ENCODE peak calls at places on chromosomes 11 and 22, in six cellular contexts. O is thoracic aorta, Q is fibroblast of lung, D is fibroblast of mammary gland, U is HFF-Myc, H is astrocyte. L is an unnamed sample.

GRCh38 chr11:21654091-21654490 is 538.8 kb upstream of the ANO5 start:
- DNase-seq in O (no peak), Q (no peak), D (no peak), U (no peak), H (no peak), L (no peak)

GRCh38 chr22:19287076-19287724 is 4.3 kb downstream of the CLTCL1 start:
- DNase-seq in O (no peak), Q (peak; percentile 24), D (peak; percentile 54), U (peak; percentile 69), H (peak; percentile 80), L (peak; percentile 35)

GRCh38 chr22:50329236-50329635 is 2.4 kb upstream of the DENND6B start:
- DNase-seq in O (no peak), Q (no peak), D (peak; percentile 69), U (no peak), H (peak; percentile 66), L (peak; percentile 52)

GRCh38 chr22:30250713-30251267 is 4.2 kb upstream of the LIF start:
- DNase-seq in O (no peak), Q (no peak), D (peak; percentile 55), U (no peak), H (peak; percentile 80), L (peak; percentile 38)

GRCh38 chr11:3085052-3085451 is 27.8 kb upstream of the CARS1 start:
- DNase-seq in O (no peak), Q (no peak), D (no peak), U (no peak), H (no peak), L (no peak)

GRCh38 chr11:84372366-84372765 is 1086.2 kb upstream of the CCDC90B start:
- DNase-seq in O (no peak), Q (no peak), D (no peak), U (no peak), H (no peak), L (no peak)

GRCh38 chr11:120385110-120385509 is 48.9 kb downstream of the ARHGEF12 start:
- DNase-seq in O (no peak), Q (peak; percentile 39), D (no peak), U (no peak), H (peak; percentile 60), L (no peak)

GRCh38 chr22:19411690-19412045 is 19.9 kb downstream of the HIRA start:
- DNase-seq in O (no peak), Q (no peak), D (no peak), U (no peak), H (no peak), L (no peak)

GRCh38 chr22:35894464-35894878 is 134.2 kb downstream of the RBFOX2 start:
- DNase-seq in O (peak; percentile 10), Q (peak; percentile 60), D (no peak), U (no peak), H (no peak), L (no peak)

GRCh38 chr11:132307309-132308020 is 937.0 kb downstream of the NTM start:
- DNase-seq in O (no peak), Q (no peak), D (no peak), U (no peak), H (no peak), L (no peak)

GRCh38 chr22:18101536-18101935 is 9.1 kb upstream of the TUBA8 start:
- DNase-seq in O (no peak), Q (no peak), D (no peak), U (no peak), H (no peak), L (no peak)

GRCh38 chr11:20388096-20389055 is 860 bp downstream of the PRMT3 start:
- DNase-seq in O (no peak), Q (no peak), D (peak; percentile 18), U (no peak), H (peak; percentile 2), L (peak; percentile 25)

GRCh38 chr22:46368422-46368821 is 32.9 kb downstream of the TRMU start:
- DNase-seq in O (no peak), Q (no peak), D (no peak), U (no peak), H (no peak), L (no peak)

GRCh38 chr11:2743427-2744110 is 43.8 kb upstream of the KCNQ1OT1 start:
- DNase-seq in O (no peak), Q (no peak), D (no peak), U (no peak), H (no peak), L (no peak)

GRCh38 chr22:39926175-39927152 is 25.6 kb downstream of the GRAP2 start:
- DNase-seq in O (no peak), Q (no peak), D (no peak), U (no peak), H (no peak), L (no peak)

GRCh38 chr22:23305321-23305910 is 125.1 kb downstream of the BCR start:
- DNase-seq in O (no peak), Q (peak; percentile 61), D (peak; percentile 66), U (no peak), H (peak; percentile 59), L (peak; percentile 28)

GRCh38 chr11:120432056-120433018 is 79.2 kb upstream of the GRIK4 start:
- DNase-seq in O (peak; percentile 51), Q (peak; percentile 99), D (peak; percentile 99), U (peak; percentile 98), H (peak; percentile 99), L (peak; percentile 99)

GRCh38 chr11:90243534-90243933 is 20.7 kb upstream of the CHORDC1 start:
- DNase-seq in O (no peak), Q (no peak), D (no peak), U (no peak), H (no peak), L (no peak)

GRCh38 chr22:26527574-26528465 is 15.5 kb upstream of the TFIP11 start:
- DNase-seq in O (no peak), Q (no peak), D (no peak), U (no peak), H (no peak), L (no peak)

GRCh38 chr22:29917052-29917902 is 34.3 kb downstream of the MTMR3 start:
- DNase-seq in O (no peak), Q (peak; percentile 51), D (peak; percentile 62), U (no peak), H (no peak), L (peak; percentile 53)

GRCh38 chr11:32888805-32889204 is 3.8 kb upstream of the QSER1 start:
- DNase-seq in O (no peak), Q (peak; percentile 62), D (peak; percentile 47), U (no peak), H (peak; percentile 79), L (peak; percentile 72)

GRCh38 chr11:22466809-22467208 is 128.6 kb downstream of the SLC17A6 start:
- DNase-seq in O (no peak), Q (peak; percentile 85), D (peak; percentile 98), U (no peak), H (peak; percentile 100), L (peak; percentile 93)

GRCh38 chr11:91243065-91243464 is 981.6 kb upstream of the FAT3 start:
- DNase-seq in O (no peak), Q (peak; percentile 67), D (no peak), U (no peak), H (no peak), L (no peak)

GRCh38 chr22:33117821-33118220 is 59.6 kb upstream of the SYN3 start:
- DNase-seq in O (no peak), Q (no peak), D (no peak), U (no peak), H (no peak), L (no peak)

GRCh38 chr11:30015725-30016449 is 943 bp downstream of the KCNA4 start:
- DNase-seq in O (no peak), Q (no peak), D (no peak), U (no peak), H (no peak), L (no peak)

GRCh38 chr11:104148074-104148473 is 15.9 kb downstream of the PDGFD start:
- DNase-seq in O (no peak), Q (peak; percentile 90), D (peak; percentile 90), U (no peak), H (peak; percentile 40), L (peak; percentile 71)

GRCh38 chr11:72584293-72584921 is 89.8 kb downstream of the PDE2A start:
- DNase-seq in O (no peak), Q (peak; percentile 6), D (peak; percentile 38), U (no peak), H (no peak), L (peak; percentile 4)
- H3K4me3 ChIP-seq in O (peak overlapping the region; percentile 37), Q (no peak overlapping the region), D (peak overlapping the region; percentile 2), U (peak overlapping the region; percentile 17), H (no peak overlapping the region), L (no peak overlapping the region)

GRCh38 chr22:28911777-28912669 is 28.7 kb downstream of the ZNRF3 start:
- DNase-seq in O (no peak), Q (peak; percentile 48), D (peak; percentile 27), U (peak; percentile 24), H (peak; percentile 44), L (peak; percentile 72)
- TF ChIP-seq CTCF in O (no peak), Q (no peak), D (no peak), U (no peak), H (no peak), L (no peak)

GRCh38 chr11:111049131-111049530 is 196.4 kb upstream of the POU2AF2 start:
- DNase-seq in O (no peak), Q (no peak), D (no peak), U (no peak), H (peak; percentile 37), L (no peak)
- H3K4me3 ChIP-seq in O (no peak overlapping the region), Q (no peak overlapping the region), D (no peak overlapping the region), U (no peak overlapping the region), H (no peak overlapping the region), L (no peak overlapping the region)

GRCh38 chr11:46223252-46223513 is 54.3 kb upstream of the CREB3L1 start:
- DNase-seq in O (no peak), Q (no peak), D (no peak), U (no peak), H (no peak), L (no peak)

GRCh38 chr11:46220313-46220712 is 57.1 kb upstream of the CREB3L1 start:
- DNase-seq in O (no peak), Q (no peak), D (no peak), U (no peak), H (no peak), L (no peak)

GRCh38 chr11:46216765-46217089 is 60.7 kb upstream of the CREB3L1 start:
- DNase-seq in O (no peak), Q (no peak), D (no peak), U (no peak), H (no peak), L (no peak)

GRCh38 chr11:46222485-46223251 is 54.8 kb upstream of the CREB3L1 start:
- DNase-seq in O (no peak), Q (no peak), D (peak; percentile 18), U (no peak), H (no peak), L (no peak)
- TF ChIP-seq CTCF in O (no peak), Q (peak; percentile 7), D (peak; percentile 2), U (peak; percentile 4), H (no peak), L (peak; percentile 25)

GRCh38 chr11:7889985-7890384 is 41.1 kb downstream of the OR10A6 start:
- DNase-seq in O (no peak), Q (no peak), D (no peak), U (no peak), H (no peak), L (no peak)
- H3K4me3 ChIP-seq in O (no peak overlapping the region), Q (no peak overlapping the region), D (no peak overlapping the region), U (no peak overlapping the region), H (no peak overlapping the region), L (peak overlapping the region; percentile 20)

L was measured in AG10803.